ENCODE peak calls at places on chromosomes 5 and 9, in four cellular contexts. V is spleen, A is pancreas, H is endothelial cell of umbilical vein. B is an unnamed sample. For H3K27me3, the result is how much of the 10 kb centered on the place peaks cover.

GRCh38 chr5:173581408-173582197 is 34.8 kb downstream of the BOD1 start:
- DNase-seq in A (no peak), H (peak), V (peak), B (no peak)

GRCh38 chr9:119941081-119941480 is 571.8 kb upstream of the BRINP1 start:
- DNase-seq in H (no peak), V (no peak), A (no peak), B (no peak)

GRCh38 chr9:125747765-125748510 is 765 bp downstream of the PBX3 start:
- DNase-seq in V (peak), A (peak), H (peak), B (peak)

GRCh38 chr5:113090336-113091106 is 113.9 kb downstream of the DCP2 start:
- DNase-seq in A (no peak), V (no peak), H (peak), B (no peak)

GRCh38 chr9:74140141-74140540 is 357.0 kb upstream of the RORB start:
- DNase-seq in V (no peak), H (no peak), A (no peak), B (no peak)

GRCh38 chr9:13648676-13649075 is 369.2 kb upstream of the MPDZ start:
- DNase-seq in H (peak), V (no peak), A (no peak), B (no peak)

GRCh38 chr9:76417394-76417793 is 23.2 kb upstream of the RFK start:
- DNase-seq in V (no peak), H (no peak), A (no peak), B (no peak)

GRCh38 chr9:71793386-71794105 is 25.2 kb upstream of the CEMIP2 start:
- DNase-seq in V (no peak), A (no peak), H (no peak), B (no peak)

GRCh38 chr5:181052928-181053759 is 13.1 kb downstream of the BTNL9 start:
- DNase-seq in A (no peak), H (no peak), V (peak), B (peak)

GRCh38 chr9:37639109-37639748 is 11.5 kb upstream of the FRMPD1 start:
- DNase-seq in H (no peak), V (no peak), A (no peak), B (no peak)

GRCh38 chr5:143398053-143398355 is 5.5 kb downstream of the NR3C1 start:
- DNase-seq in H (peak), A (no peak), V (no peak), B (no peak)
- H3K4me3 ChIP-seq in H (peak), A (no peak), V (peak), B (peak)

GRCh38 chr9:5820425-5820824 is 12.5 kb downstream of the ERMP1 start:
- DNase-seq in H (no peak), V (no peak), A (no peak), B (no peak)

GRCh38 chr9:5825223-5825622 is 7.7 kb downstream of the ERMP1 start:
- DNase-seq in V (no peak), A (no peak), H (no peak), B (no peak)

GRCh38 chr9:5825896-5826622 is 6.9 kb downstream of the ERMP1 start:
- DNase-seq in A (no peak), V (no peak), H (no peak), B (no peak)
- H3K27me3 ChIP-seq in A (under half), V (under half), H (under half), B (under half)

GRCh38 chr9:75333624-75334023 is 245.3 kb downstream of the OSTF1 start:
- DNase-seq in A (no peak), V (no peak), H (no peak), B (no peak)
- TF ChIP-seq CTCF in A (no peak), V (no peak), H (no peak), B (peak)

DNA sequence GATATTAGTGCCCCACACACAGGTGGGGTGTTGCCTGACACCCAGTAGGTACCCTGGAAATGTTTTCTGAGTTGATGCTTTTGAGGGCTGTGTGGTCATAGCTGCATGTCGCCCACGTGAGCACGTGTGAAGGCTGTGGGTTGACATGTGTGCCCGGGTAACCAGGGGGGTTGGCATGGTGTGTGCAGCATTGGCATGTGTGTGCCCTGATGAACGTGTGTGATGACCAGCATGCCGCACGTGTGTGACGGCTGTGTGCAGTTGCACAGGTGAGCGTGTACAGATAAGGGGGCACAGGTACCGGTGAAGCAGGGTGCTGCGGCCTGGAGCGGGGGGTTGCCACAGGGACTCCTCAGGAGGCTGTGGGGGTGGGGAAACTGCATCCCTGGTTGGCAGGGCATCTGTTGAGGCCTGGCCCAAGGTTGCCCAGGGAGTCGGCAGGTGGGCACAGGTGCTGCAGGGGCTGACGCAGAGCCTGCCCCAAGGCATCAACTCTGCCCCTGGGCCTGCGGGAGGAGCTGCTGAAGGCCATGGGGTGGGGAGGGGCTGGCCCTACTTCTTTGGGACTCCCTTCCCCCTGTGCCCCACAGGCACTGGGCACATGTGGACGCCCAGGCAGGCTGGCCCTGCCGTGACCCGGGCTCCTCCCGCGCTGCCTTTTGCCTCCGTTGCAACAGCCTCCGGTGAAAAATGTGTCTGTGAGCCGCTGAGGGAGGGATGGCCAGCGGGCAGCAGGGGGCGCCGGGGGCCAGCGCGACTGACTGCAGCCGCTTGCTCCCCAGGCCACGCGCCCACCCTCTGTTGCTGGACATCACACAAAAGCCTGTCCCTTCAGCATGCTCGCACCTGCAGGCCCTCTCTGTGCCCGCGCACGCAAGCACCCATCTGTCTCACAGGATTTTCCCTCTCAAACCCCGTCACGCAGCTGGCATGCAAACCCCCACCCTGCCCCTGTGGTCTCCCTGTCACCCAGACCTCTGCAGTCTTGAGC is 2.2 kb downstream of the UNC5A start:
- DNase-seq in H (peak), A (no peak), V (no peak), B (no peak)
- H3K4me3 ChIP-seq in H (no peak), A (no peak), V (no peak), B (no peak)

GRCh38 chr5:98913911-98914310 is 14.9 kb downstream of the CHD1 start:
- DNase-seq in A (no peak), V (no peak), H (no peak), B (no peak)
- H3K27me3 ChIP-seq in A (under half), V (under half), H (under half), B (under half)

DNA sequence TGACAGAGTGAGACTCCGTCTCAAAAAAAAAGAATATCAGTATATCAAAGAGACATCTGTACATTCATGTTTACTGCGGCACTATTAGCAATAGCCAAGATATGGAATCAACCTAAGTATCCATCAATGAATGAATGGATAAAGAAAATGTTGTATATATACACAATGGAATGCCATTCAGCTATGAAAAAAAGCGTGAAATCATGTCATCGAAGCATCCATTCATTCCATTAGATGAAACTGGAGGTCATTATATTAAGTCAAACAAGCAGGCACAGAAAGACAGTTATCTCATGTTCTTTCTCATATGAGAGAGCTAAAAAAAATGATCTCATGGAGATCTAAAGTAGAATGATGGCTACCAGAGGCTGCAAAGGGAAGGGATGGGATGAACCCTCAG is 180.9 kb upstream of the TLX3 start:
- DNase-seq in A (no peak), V (no peak), H (no peak), B (no peak)
- TF ChIP-seq CTCF in A (no peak), V (no peak), H (no peak), B (no peak)

GRCh38 chr5:169637085-169637855 is at the start of gene DOCK2:
- DNase-seq in H (no peak), V (peak), A (peak), B (peak)
- H3K4me3 ChIP-seq in H (peak), V (peak), A (no peak), B (peak)

GRCh38 chr9:109730228-109730627 is 49.8 kb upstream of the PALM2AKAP2 start:
- DNase-seq in H (no peak), V (no peak), A (no peak), B (no peak)
- H3K27me3 ChIP-seq in H (under half), V (under half), A (under half), B (under half)